ENCODE peak calls at places on chromosomes 13 and 19, in seven cellular contexts. One of them, this sample, is unnamed. For H3K4me1, the result is how much of the 10 kb centered on the place peaks cover.

GRCh38 chr13:28136916-28137315 is 1.4 kb upstream of the PAN3 start:
- DNase-seq in body of pancreas: no peak
- DNase-seq in thoracic aorta: no peak
- DNase-seq in heart left ventricle: no peak
- DNase-seq in astrocyte: no peak
- DNase-seq in tibial nerve: no peak
- DNase-seq in H1: no peak
- DNase-seq in this sample: no peak

GRCh38 chr19:13207237-13208130 is 57.3 kb downstream of the IER2 start:
- DNase-seq in body of pancreas: no peak
- DNase-seq in thoracic aorta: no peak
- DNase-seq in heart left ventricle: peak
- DNase-seq in astrocyte: no peak
- DNase-seq in tibial nerve: no peak
- DNase-seq in H1: no peak
- DNase-seq in this sample: no peak

GRCh38 chr13:48505597-48506091 is 27.2 kb downstream of the RCBTB2 start:
- DNase-seq in body of pancreas: peak
- DNase-seq in thoracic aorta: no peak
- DNase-seq in heart left ventricle: no peak
- DNase-seq in astrocyte: no peak
- DNase-seq in tibial nerve: no peak
- DNase-seq in H1: no peak
- DNase-seq in this sample: no peak

GRCh38 chr19:7333198-7334118 is 15.3 kb upstream of the ARHGEF18 start:
- DNase-seq in body of pancreas: peak
- DNase-seq in thoracic aorta: no peak
- DNase-seq in heart left ventricle: no peak
- DNase-seq in astrocyte: peak
- DNase-seq in tibial nerve: no peak
- DNase-seq in H1: no peak
- DNase-seq in this sample: no peak

GRCh38 chr13:102878491-102878890 is 32.7 kb downstream of the ERCC5 start:
- DNase-seq in body of pancreas: no peak
- DNase-seq in thoracic aorta: no peak
- DNase-seq in heart left ventricle: no peak
- DNase-seq in astrocyte: peak
- DNase-seq in tibial nerve: no peak
- DNase-seq in H1: no peak
- DNase-seq in this sample: no peak

GRCh38 chr13:20171364-20171763 is 10.5 kb upstream of the GJA3 start:
- DNase-seq in body of pancreas: no peak
- DNase-seq in thoracic aorta: no peak
- DNase-seq in heart left ventricle: no peak
- DNase-seq in astrocyte: peak
- DNase-seq in tibial nerve: no peak
- DNase-seq in H1: no peak
- DNase-seq in this sample: no peak

GRCh38 chr13:20190481-20191310 is 2.0 kb downstream of the GJB2 start:
- DNase-seq in body of pancreas: no peak
- DNase-seq in thoracic aorta: no peak
- DNase-seq in heart left ventricle: no peak
- DNase-seq in astrocyte: peak
- DNase-seq in tibial nerve: no peak
- DNase-seq in H1: no peak
- DNase-seq in this sample: no peak

GRCh38 chr13:20263393-20264044 is 31.4 kb upstream of the GJB6 start:
- DNase-seq in body of pancreas: no peak
- DNase-seq in thoracic aorta: no peak
- DNase-seq in heart left ventricle: no peak
- DNase-seq in astrocyte: no peak
- DNase-seq in tibial nerve: no peak
- DNase-seq in H1: no peak
- DNase-seq in this sample: no peak

GRCh38 chr13:30585748-30586262 is 31.9 kb upstream of the USPL1 start:
- DNase-seq in body of pancreas: no peak
- DNase-seq in thoracic aorta: no peak
- DNase-seq in heart left ventricle: no peak
- DNase-seq in astrocyte: peak
- DNase-seq in tibial nerve: no peak
- DNase-seq in H1: no peak
- DNase-seq in this sample: no peak

GRCh38 chr19:29770653-29771052 is 41.1 kb upstream of the CCNE1 start:
- DNase-seq in body of pancreas: no peak
- DNase-seq in thoracic aorta: no peak
- DNase-seq in heart left ventricle: no peak
- DNase-seq in astrocyte: no peak
- DNase-seq in tibial nerve: no peak
- DNase-seq in H1: no peak
- DNase-seq in this sample: no peak

GRCh38 chr13:61477619-61478018 is 62.0 kb upstream of the PCDH20 start:
- DNase-seq in body of pancreas: no peak
- DNase-seq in thoracic aorta: no peak
- DNase-seq in heart left ventricle: no peak
- DNase-seq in astrocyte: no peak
- DNase-seq in tibial nerve: no peak
- DNase-seq in H1: no peak
- DNase-seq in this sample: no peak

GRCh38 chr13:29888306-29888705 is 37.9 kb upstream of the UBL3 start:
- DNase-seq in body of pancreas: no peak
- DNase-seq in thoracic aorta: no peak
- DNase-seq in heart left ventricle: no peak
- DNase-seq in astrocyte: no peak
- DNase-seq in tibial nerve: no peak
- DNase-seq in H1: no peak
- DNase-seq in this sample: no peak

GRCh38 chr13:100650321-100650720 is 24.3 kb downstream of the TMTC4 start:
- DNase-seq in body of pancreas: no peak
- DNase-seq in thoracic aorta: no peak
- DNase-seq in heart left ventricle: no peak
- DNase-seq in astrocyte: no peak
- DNase-seq in tibial nerve: no peak
- DNase-seq in H1: no peak
- DNase-seq in this sample: no peak

GRCh38 chr19:15813916-15814315 is 1.5 kb downstream of the OR10H1 start:
- DNase-seq in body of pancreas: no peak
- DNase-seq in thoracic aorta: no peak
- DNase-seq in heart left ventricle: no peak
- DNase-seq in astrocyte: no peak
- DNase-seq in tibial nerve: no peak
- DNase-seq in H1: no peak
- DNase-seq in this sample: no peak

GRCh38 chr13:91623151-91623550 is 224.7 kb downstream of the GPC5 start:
- DNase-seq in body of pancreas: no peak
- DNase-seq in thoracic aorta: no peak
- DNase-seq in heart left ventricle: no peak
- DNase-seq in astrocyte: no peak
- DNase-seq in tibial nerve: no peak
- DNase-seq in H1: no peak
- DNase-seq in this sample: no peak

GRCh38 chr19:57688011-57688763 is 6.4 kb downstream of the ZNF551 start:
- DNase-seq in body of pancreas: no peak
- DNase-seq in thoracic aorta: no peak
- DNase-seq in heart left ventricle: no peak
- DNase-seq in astrocyte: no peak
- DNase-seq in tibial nerve: no peak
- DNase-seq in H1: no peak
- DNase-seq in this sample: no peak

GRCh38 chr19:1168562-1168873 is 5.5 kb downstream of the SBNO2 start:
- DNase-seq in body of pancreas: no peak
- DNase-seq in thoracic aorta: no peak
- DNase-seq in heart left ventricle: no peak
- DNase-seq in astrocyte: no peak
- DNase-seq in tibial nerve: no peak
- DNase-seq in H1: no peak
- DNase-seq in this sample: no peak

DNA sequence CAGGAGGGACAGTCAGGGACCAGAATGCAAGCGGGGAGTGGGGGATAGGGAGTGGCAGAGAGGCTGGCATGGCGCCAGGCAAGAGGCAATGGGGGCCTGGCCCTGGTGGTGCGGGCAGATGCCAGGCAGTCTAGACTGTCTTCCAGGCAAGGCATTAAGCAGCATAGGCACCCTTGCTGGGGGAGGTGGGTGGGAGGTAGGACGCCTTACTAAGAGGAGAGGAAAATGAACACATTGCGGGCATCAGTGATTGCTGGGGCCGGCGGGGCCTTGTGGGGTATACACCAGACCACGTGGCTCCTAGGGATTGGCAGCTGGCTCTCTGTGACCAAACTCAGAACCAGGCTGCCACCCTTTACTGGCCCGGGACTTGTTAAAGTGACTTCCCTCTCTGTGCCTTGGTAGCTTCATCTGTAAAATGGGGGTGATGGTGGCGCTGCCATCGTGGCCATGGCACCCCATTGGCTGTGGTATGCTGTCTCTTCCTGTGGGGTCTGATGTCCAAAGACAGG is 46.0 kb downstream of the DNM2 start:
- DNase-seq in body of pancreas: no peak
- DNase-seq in thoracic aorta: no peak
- DNase-seq in heart left ventricle: peak
- DNase-seq in astrocyte: no peak
- DNase-seq in tibial nerve: no peak
- DNase-seq in H1: no peak
- DNase-seq in this sample: peak
- H3K4me1 ChIP-seq in body of pancreas: half or more
- H3K4me1 ChIP-seq in thoracic aorta: half or more
- H3K4me1 ChIP-seq in heart left ventricle: under half
- H3K4me1 ChIP-seq in astrocyte: under half
- H3K4me1 ChIP-seq in tibial nerve: half or more
- H3K4me1 ChIP-seq in H1: under half
- H3K4me1 ChIP-seq in this sample: half or more

GRCh38 chr19:46621191-46622117 is 3.4 kb downstream of the PTGIR start:
- DNase-seq in body of pancreas: no peak
- DNase-seq in thoracic aorta: no peak
- DNase-seq in heart left ventricle: peak
- DNase-seq in astrocyte: no peak
- DNase-seq in tibial nerve: no peak
- DNase-seq in H1: no peak
- DNase-seq in this sample: no peak
- TF ChIP-seq CTCF in body of pancreas: no peak
- TF ChIP-seq CTCF in thoracic aorta: no peak
- TF ChIP-seq CTCF in heart left ventricle: no peak
- TF ChIP-seq CTCF in astrocyte: no peak
- TF ChIP-seq CTCF in tibial nerve: no peak
- TF ChIP-seq CTCF in H1: peak
- TF ChIP-seq CTCF in this sample: no peak

GRCh38 chr19:6275170-6275744 is 4.5 kb downstream of the MLLT1 start:
- DNase-seq in body of pancreas: no peak
- DNase-seq in thoracic aorta: no peak
- DNase-seq in heart left ventricle: no peak
- DNase-seq in astrocyte: no peak
- DNase-seq in tibial nerve: no peak
- DNase-seq in H1: no peak
- DNase-seq in this sample: no peak

GRCh38 chr19:6274756-6275155 is 5.0 kb downstream of the MLLT1 start:
- DNase-seq in body of pancreas: peak
- DNase-seq in thoracic aorta: no peak
- DNase-seq in heart left ventricle: no peak
- DNase-seq in astrocyte: no peak
- DNase-seq in tibial nerve: no peak
- DNase-seq in H1: no peak
- DNase-seq in this sample: no peak

GRCh38 chr19:6273701-6274601 is 5.8 kb downstream of the MLLT1 start:
- DNase-seq in body of pancreas: peak
- DNase-seq in thoracic aorta: peak
- DNase-seq in heart left ventricle: peak
- DNase-seq in astrocyte: peak
- DNase-seq in tibial nerve: peak
- DNase-seq in H1: no peak
- DNase-seq in this sample: peak

GRCh38 chr19:6278051-6278450 is 1.7 kb downstream of the MLLT1 start:
- DNase-seq in body of pancreas: no peak
- DNase-seq in thoracic aorta: no peak
- DNase-seq in heart left ventricle: no peak
- DNase-seq in astrocyte: no peak
- DNase-seq in tibial nerve: no peak
- DNase-seq in H1: no peak
- DNase-seq in this sample: no peak

GRCh38 chr19:6276447-6276846 is 3.3 kb downstream of the MLLT1 start:
- DNase-seq in body of pancreas: peak
- DNase-seq in thoracic aorta: peak
- DNase-seq in heart left ventricle: peak
- DNase-seq in astrocyte: peak
- DNase-seq in tibial nerve: peak
- DNase-seq in H1: no peak
- DNase-seq in this sample: peak
- H3K4me1 ChIP-seq in body of pancreas: half or more
- H3K4me1 ChIP-seq in thoracic aorta: half or more
- H3K4me1 ChIP-seq in heart left ventricle: under half
- H3K4me1 ChIP-seq in astrocyte: half or more
- H3K4me1 ChIP-seq in tibial nerve: half or more
- H3K4me1 ChIP-seq in H1: under half
- H3K4me1 ChIP-seq in this sample: under half

GRCh38 chr19:18017275-18018083 is 9.5 kb downstream of the ARRDC2 start:
- DNase-seq in body of pancreas: no peak
- DNase-seq in thoracic aorta: no peak
- DNase-seq in heart left ventricle: no peak
- DNase-seq in astrocyte: no peak
- DNase-seq in tibial nerve: no peak
- DNase-seq in H1: no peak
- DNase-seq in this sample: peak

GRCh38 chr19:18021121-18021755 is 13.3 kb downstream of the ARRDC2 start:
- DNase-seq in body of pancreas: peak
- DNase-seq in thoracic aorta: peak
- DNase-seq in heart left ventricle: peak
- DNase-seq in astrocyte: peak
- DNase-seq in tibial nerve: peak
- DNase-seq in H1: no peak
- DNase-seq in this sample: peak

GRCh38 chr19:18023596-18024212 is 15.7 kb downstream of the ARRDC2 start:
- DNase-seq in body of pancreas: peak
- DNase-seq in thoracic aorta: no peak
- DNase-seq in heart left ventricle: peak
- DNase-seq in astrocyte: no peak
- DNase-seq in tibial nerve: peak
- DNase-seq in H1: no peak
- DNase-seq in this sample: peak

DNA sequence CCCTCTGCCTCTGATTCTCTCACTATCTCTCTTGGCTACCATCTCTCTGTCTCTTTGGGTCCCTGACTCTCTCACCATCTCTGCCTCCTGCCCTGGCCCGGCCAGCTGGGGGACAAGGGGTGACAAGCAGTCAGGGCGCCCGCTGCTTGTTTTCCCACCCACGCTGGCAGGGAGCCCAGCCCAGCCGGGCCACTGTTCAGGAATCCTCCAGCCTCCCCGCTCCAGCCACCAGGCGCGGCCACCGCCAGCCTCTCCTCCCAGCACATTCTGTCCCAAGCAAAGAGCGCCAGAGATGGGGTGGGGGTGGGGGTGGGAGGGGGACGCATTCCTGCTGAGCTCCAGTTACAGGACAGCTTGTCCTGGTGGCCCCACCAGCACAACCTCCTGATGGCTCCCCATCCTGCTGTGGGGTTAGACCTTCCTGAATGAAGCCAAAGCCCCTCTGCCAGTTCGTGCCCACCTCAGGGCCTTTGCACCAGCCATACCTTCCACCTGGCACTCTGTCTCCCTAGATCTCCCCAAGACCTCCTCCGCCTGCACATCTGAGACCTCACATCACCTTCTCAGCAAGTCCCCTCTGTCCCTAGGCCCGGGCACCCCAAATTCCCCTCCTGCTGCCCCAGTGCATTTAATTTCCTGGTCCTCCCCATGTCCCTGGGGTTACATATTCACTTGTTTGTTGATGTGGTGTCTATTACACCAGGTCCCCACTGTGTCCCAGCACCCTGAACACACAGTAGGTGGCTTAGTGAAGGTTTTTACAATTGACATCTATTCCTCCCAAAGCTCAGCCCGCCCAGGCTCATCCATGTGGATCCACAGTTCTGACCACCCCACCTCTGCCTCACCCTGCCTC is 12.5 kb downstream of the ARRDC2 start:
- DNase-seq in body of pancreas: peak
- DNase-seq in thoracic aorta: peak
- DNase-seq in heart left ventricle: peak
- DNase-seq in astrocyte: peak
- DNase-seq in tibial nerve: peak
- DNase-seq in H1: no peak
- DNase-seq in this sample: peak
- TF ChIP-seq CTCF in body of pancreas: no peak
- TF ChIP-seq CTCF in thoracic aorta: peak
- TF ChIP-seq CTCF in heart left ventricle: peak
- TF ChIP-seq CTCF in astrocyte: no peak
- TF ChIP-seq CTCF in tibial nerve: peak
- TF ChIP-seq CTCF in H1: no peak
- TF ChIP-seq CTCF in this sample: no peak